ENCODE peak calls at places on chromosomes 1 and 21, in seven cellular contexts. F is NCI-H748 treated with DMSO at 0.1 percent for 48 hours, C is left colon, U is EL, M is A549, K is fibroblast of villous mesenchyme, L is NCI-H1092. Y is an unnamed sample.

GRCh38 chr1:65009724-65010420 is 43.5 kb upstream of the JAK1 start:
- DNase-seq in F (no peak), C (no peak), U (no peak), M (no peak), K (no peak), L (no peak), Y (no peak)

GRCh38 chr1:207818971-207819451 is 67.2 kb downstream of the CD46 start:
- DNase-seq in F (no peak), C (no peak), U (peak), M (peak), K (peak), L (no peak), Y (no peak)

GRCh38 chr1:180581635-180582039 is 22.9 kb downstream of the OVAAL start:
- DNase-seq in F (no peak), C (no peak), U (no peak), M (no peak), K (no peak), L (no peak), Y (no peak)

GRCh38 chr1:81237531-81238528 is 562.9 kb upstream of the ADGRL2 start:
- DNase-seq in F (no peak), C (no peak), U (no peak), M (no peak), K (no peak), L (no peak), Y (no peak)

GRCh38 chr1:57423135-57424131 is at the start of gene DAB1:
- DNase-seq in F (peak), C (no peak), U (peak), M (no peak), K (no peak), L (no peak), Y (no peak)

GRCh38 chr1:203117611-203118575 is 9.6 kb upstream of the ADORA1 start:
- DNase-seq in F (peak), C (no peak), U (peak), M (peak), K (peak), L (peak), Y (peak)

GRCh38 chr1:33152685-33153432 is 29.0 kb downstream of the TRIM62 start:
- DNase-seq in F (no peak), C (no peak), U (peak), M (no peak), K (peak), L (peak), Y (no peak)

GRCh38 chr1:53305650-53306049 is 22.2 kb downstream of the LRP8 start:
- DNase-seq in F (no peak), C (no peak), U (no peak), M (no peak), K (no peak), L (peak), Y (no peak)

GRCh38 chr1:163361123-163361934 is 39.6 kb downstream of the NUF2 start:
- DNase-seq in F (peak), C (no peak), U (no peak), M (peak), K (peak), L (peak), Y (no peak)

GRCh38 chr1:113041569-113042335 is 31.2 kb upstream of the LRIG2 start:
- DNase-seq in F (no peak), C (no peak), U (no peak), M (no peak), K (peak), L (no peak), Y (no peak)

GRCh38 chr1:225426395-225427248 is 1.2 kb downstream of the LBR start:
- DNase-seq in F (no peak), C (no peak), U (peak), M (peak), K (peak), L (peak), Y (peak)

GRCh38 chr21:35430260-35430659 is 381.2 kb upstream of the RUNX1 start:
- DNase-seq in F (no peak), C (no peak), U (no peak), M (no peak), K (no peak), L (no peak), Y (no peak)

GRCh38 chr1:206116191-206116872 is 856 bp downstream of the AVPR1B start:
- DNase-seq in F (no peak), C (no peak), U (no peak), M (no peak), K (no peak), L (no peak), Y (no peak)

GRCh38 chr1:163095223-163095622 is 26.1 kb downstream of the RGS4 start:
- DNase-seq in F (no peak), C (no peak), U (no peak), M (no peak), K (no peak), L (no peak), Y (no peak)

GRCh38 chr1:229230136-229230892 is 40.6 kb upstream of the RAB4A start:
- DNase-seq in F (no peak), C (no peak), U (no peak), M (no peak), K (no peak), L (no peak), Y (no peak)

GRCh38 chr21:14383596-14384210 is 757 bp upstream of the HSPA13 start:
- DNase-seq in F (peak), C (no peak), U (no peak), M (peak), K (no peak), L (no peak), Y (no peak)

GRCh38 chr1:48234086-48234485 is 11.6 kb downstream of the SLC5A9 start:
- DNase-seq in F (no peak), C (no peak), U (no peak), M (no peak), K (no peak), L (no peak), Y (no peak)

GRCh38 chr1:21622466-21623315 is 46.5 kb downstream of the RAP1GAP start:
- DNase-seq in F (no peak), C (no peak), U (no peak), M (no peak), K (no peak), L (no peak), Y (no peak)

GRCh38 chr1:228073061-228073869 is 9.2 kb upstream of the ARF1 start:
- DNase-seq in F (no peak), C (no peak), U (no peak), M (no peak), K (no peak), L (no peak), Y (no peak)

GRCh38 chr1:234330843-234331215 is 42.4 kb upstream of the COA6 start:
- DNase-seq in F (no peak), C (no peak), U (no peak), M (no peak), K (no peak), L (no peak), Y (no peak)

GRCh38 chr1:110004583-110004982 is 20.0 kb downstream of the AHCYL1 start:
- DNase-seq in F (no peak), C (no peak), U (no peak), M (no peak), K (no peak), L (no peak), Y (no peak)

GRCh38 chr1:220684890-220685289 is 5.3 kb upstream of the C1orf115 start:
- DNase-seq in F (no peak), C (no peak), U (no peak), M (no peak), K (no peak), L (no peak), Y (no peak)

GRCh38 chr1:93722081-93723031 is 40.7 kb upstream of the BCAR3 start:
- DNase-seq in F (no peak), C (no peak), U (no peak), M (no peak), K (no peak), L (no peak), Y (no peak)